ENCODE peak calls at places on chromosomes 2 and 18, in eight cellular contexts. One of them, this sample, is unnamed.

GRCh38 chr2:74572178-74572925 is 17.8 kb downstream of the DOK1 start:
- DNase-seq in body of pancreas: no peak
- DNase-seq in brain microvascular endothelial cell: no peak
- DNase-seq in neural progenitor cell: no peak
- DNase-seq in A549: no peak
- DNase-seq in uterus: no peak
- DNase-seq in K562: peak
- DNase-seq in cardiac muscle cell: no peak
- DNase-seq in this sample: no peak

GRCh38 chr2:133362061-133362476 is 206.2 kb downstream of the NCKAP5 start:
- DNase-seq in body of pancreas: no peak
- DNase-seq in brain microvascular endothelial cell: peak
- DNase-seq in neural progenitor cell: no peak
- DNase-seq in A549: peak
- DNase-seq in uterus: no peak
- DNase-seq in K562: no peak
- DNase-seq in cardiac muscle cell: no peak
- DNase-seq in this sample: peak

GRCh38 chr2:45533771-45534170 is 77.3 kb downstream of the SRBD1 start:
- DNase-seq in body of pancreas: no peak
- DNase-seq in brain microvascular endothelial cell: no peak
- DNase-seq in neural progenitor cell: no peak
- DNase-seq in A549: no peak
- DNase-seq in uterus: no peak
- DNase-seq in K562: no peak
- DNase-seq in cardiac muscle cell: no peak
- DNase-seq in this sample: no peak

GRCh38 chr2:117190856-117191255 is 623.6 kb upstream of the DDX18 start:
- DNase-seq in body of pancreas: no peak
- DNase-seq in brain microvascular endothelial cell: no peak
- DNase-seq in neural progenitor cell: no peak
- DNase-seq in A549: no peak
- DNase-seq in uterus: no peak
- DNase-seq in K562: no peak
- DNase-seq in cardiac muscle cell: no peak
- DNase-seq in this sample: no peak

GRCh38 chr2:109638807-109639206 is 24.6 kb downstream of the SOWAHC start:
- DNase-seq in body of pancreas: peak
- DNase-seq in brain microvascular endothelial cell: peak
- DNase-seq in neural progenitor cell: no peak
- DNase-seq in A549: no peak
- DNase-seq in uterus: no peak
- DNase-seq in K562: no peak
- DNase-seq in cardiac muscle cell: no peak
- DNase-seq in this sample: no peak

GRCh38 chr2:181120625-181121024 is 140.2 kb downstream of the UBE2E3 start:
- DNase-seq in body of pancreas: no peak
- DNase-seq in brain microvascular endothelial cell: no peak
- DNase-seq in neural progenitor cell: no peak
- DNase-seq in A549: no peak
- DNase-seq in uterus: no peak
- DNase-seq in K562: no peak
- DNase-seq in cardiac muscle cell: no peak
- DNase-seq in this sample: no peak

GRCh38 chr2:152062130-152063091 is 36.4 kb downstream of the CACNB4 start:
- DNase-seq in body of pancreas: no peak
- DNase-seq in brain microvascular endothelial cell: peak
- DNase-seq in neural progenitor cell: no peak
- DNase-seq in A549: peak
- DNase-seq in uterus: peak
- DNase-seq in K562: no peak
- DNase-seq in cardiac muscle cell: no peak
- DNase-seq in this sample: peak

GRCh38 chr18:79246309-79247108 is 149.2 kb upstream of the NFATC1 start:
- DNase-seq in body of pancreas: peak
- DNase-seq in brain microvascular endothelial cell: peak
- DNase-seq in neural progenitor cell: peak
- DNase-seq in A549: peak
- DNase-seq in uterus: peak
- DNase-seq in K562: peak
- DNase-seq in cardiac muscle cell: peak
- DNase-seq in this sample: peak

GRCh38 chr18:10057808-10058791 is 144.3 kb downstream of the VAPA start:
- DNase-seq in body of pancreas: peak
- DNase-seq in brain microvascular endothelial cell: peak
- DNase-seq in neural progenitor cell: no peak
- DNase-seq in A549: peak
- DNase-seq in uterus: peak
- DNase-seq in K562: no peak
- DNase-seq in cardiac muscle cell: no peak
- DNase-seq in this sample: peak

GRCh38 chr2:2083113-2083757 is 247.8 kb downstream of the MYT1L start:
- DNase-seq in body of pancreas: peak
- DNase-seq in brain microvascular endothelial cell: no peak
- DNase-seq in neural progenitor cell: no peak
- DNase-seq in A549: no peak
- DNase-seq in uterus: no peak
- DNase-seq in K562: no peak
- DNase-seq in cardiac muscle cell: no peak
- DNase-seq in this sample: no peak

GRCh38 chr2:129240061-129240460 is 739.4 kb upstream of the RAB6C start:
- DNase-seq in body of pancreas: no peak
- DNase-seq in brain microvascular endothelial cell: no peak
- DNase-seq in neural progenitor cell: no peak
- DNase-seq in A549: no peak
- DNase-seq in uterus: no peak
- DNase-seq in K562: no peak
- DNase-seq in cardiac muscle cell: no peak
- DNase-seq in this sample: no peak

GRCh38 chr18:66582151-66582550 is 21.7 kb downstream of the CDH19 start:
- DNase-seq in body of pancreas: no peak
- DNase-seq in brain microvascular endothelial cell: no peak
- DNase-seq in neural progenitor cell: no peak
- DNase-seq in A549: no peak
- DNase-seq in uterus: no peak
- DNase-seq in K562: no peak
- DNase-seq in cardiac muscle cell: no peak
- DNase-seq in this sample: no peak

GRCh38 chr2:152562208-152562884 is 154.9 kb downstream of the PRPF40A start:
- DNase-seq in body of pancreas: no peak
- DNase-seq in brain microvascular endothelial cell: no peak
- DNase-seq in neural progenitor cell: no peak
- DNase-seq in A549: no peak
- DNase-seq in uterus: no peak
- DNase-seq in K562: no peak
- DNase-seq in cardiac muscle cell: no peak
- DNase-seq in this sample: no peak

GRCh38 chr2:27537287-27537686 is 40.6 kb downstream of the GCKR start:
- DNase-seq in body of pancreas: no peak
- DNase-seq in brain microvascular endothelial cell: no peak
- DNase-seq in neural progenitor cell: no peak
- DNase-seq in A549: no peak
- DNase-seq in uterus: no peak
- DNase-seq in K562: peak
- DNase-seq in cardiac muscle cell: no peak
- DNase-seq in this sample: no peak

GRCh38 chr2:62568983-62569837 is 63.2 kb upstream of the TMEM17 start:
- DNase-seq in body of pancreas: no peak
- DNase-seq in brain microvascular endothelial cell: no peak
- DNase-seq in neural progenitor cell: no peak
- DNase-seq in A549: peak
- DNase-seq in uterus: no peak
- DNase-seq in K562: no peak
- DNase-seq in cardiac muscle cell: peak
- DNase-seq in this sample: no peak

GRCh38 chr2:2681611-2682295 is 350.7 kb upstream of the MYT1L start:
- DNase-seq in body of pancreas: no peak
- DNase-seq in brain microvascular endothelial cell: no peak
- DNase-seq in neural progenitor cell: no peak
- DNase-seq in A549: no peak
- DNase-seq in uterus: no peak
- DNase-seq in K562: no peak
- DNase-seq in cardiac muscle cell: no peak
- DNase-seq in this sample: no peak

GRCh38 chr2:239936838-239937581 is 88.1 kb downstream of the NDUFA10 start:
- DNase-seq in body of pancreas: no peak
- DNase-seq in brain microvascular endothelial cell: no peak
- DNase-seq in neural progenitor cell: no peak
- DNase-seq in A549: no peak
- DNase-seq in uterus: peak
- DNase-seq in K562: no peak
- DNase-seq in cardiac muscle cell: no peak
- DNase-seq in this sample: no peak

GRCh38 chr2:109594246-109594900 is 19.4 kb downstream of the SEPTIN10 start:
- DNase-seq in body of pancreas: no peak
- DNase-seq in brain microvascular endothelial cell: no peak
- DNase-seq in neural progenitor cell: no peak
- DNase-seq in A549: no peak
- DNase-seq in uterus: no peak
- DNase-seq in K562: no peak
- DNase-seq in cardiac muscle cell: no peak
- DNase-seq in this sample: peak

GRCh38 chr18:37778417-37779165 is 213.0 kb upstream of the CELF4 start:
- DNase-seq in body of pancreas: peak
- DNase-seq in brain microvascular endothelial cell: peak
- DNase-seq in neural progenitor cell: peak
- DNase-seq in A549: peak
- DNase-seq in uterus: no peak
- DNase-seq in K562: peak
- DNase-seq in cardiac muscle cell: peak
- DNase-seq in this sample: peak
- TF ChIP-seq CTCF in body of pancreas: peak
- TF ChIP-seq CTCF in brain microvascular endothelial cell: peak
- TF ChIP-seq CTCF in neural progenitor cell: peak
- TF ChIP-seq CTCF in A549: peak
- TF ChIP-seq CTCF in uterus: no peak
- TF ChIP-seq CTCF in K562: peak
- TF ChIP-seq CTCF in cardiac muscle cell: peak
- TF ChIP-seq CTCF in this sample: peak

DNA sequence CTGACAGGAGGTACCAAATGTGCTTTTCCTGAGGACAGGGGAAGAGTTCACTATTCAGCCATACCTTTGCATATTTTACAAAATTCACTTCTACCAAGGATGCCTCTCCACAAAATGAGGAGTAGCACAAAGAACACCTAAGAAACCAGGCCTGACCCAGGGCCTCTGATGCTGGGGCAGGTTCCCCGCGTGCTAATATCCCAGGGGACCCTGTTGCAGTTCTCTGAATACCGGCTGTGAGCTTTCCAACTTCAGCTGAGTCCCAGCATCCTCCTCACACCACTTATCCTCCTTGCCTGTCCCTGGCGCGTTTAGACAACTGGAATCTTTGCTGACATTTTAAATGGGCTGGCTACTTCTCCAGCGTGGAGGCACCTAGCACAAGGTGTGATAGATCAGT is 142.3 kb downstream of the BCL2 start:
- DNase-seq in body of pancreas: no peak
- DNase-seq in brain microvascular endothelial cell: no peak
- DNase-seq in neural progenitor cell: no peak
- DNase-seq in A549: no peak
- DNase-seq in uterus: no peak
- DNase-seq in K562: no peak
- DNase-seq in cardiac muscle cell: no peak
- DNase-seq in this sample: no peak
- H3K27ac ChIP-seq in body of pancreas: peak
- H3K27ac ChIP-seq in brain microvascular endothelial cell: no peak
- H3K27ac ChIP-seq in neural progenitor cell: no peak
- H3K27ac ChIP-seq in A549: no peak
- H3K27ac ChIP-seq in uterus: peak
- H3K27ac ChIP-seq in K562: no peak
- H3K27ac ChIP-seq in cardiac muscle cell: no peak
- H3K27ac ChIP-seq in this sample: no peak

DNA sequence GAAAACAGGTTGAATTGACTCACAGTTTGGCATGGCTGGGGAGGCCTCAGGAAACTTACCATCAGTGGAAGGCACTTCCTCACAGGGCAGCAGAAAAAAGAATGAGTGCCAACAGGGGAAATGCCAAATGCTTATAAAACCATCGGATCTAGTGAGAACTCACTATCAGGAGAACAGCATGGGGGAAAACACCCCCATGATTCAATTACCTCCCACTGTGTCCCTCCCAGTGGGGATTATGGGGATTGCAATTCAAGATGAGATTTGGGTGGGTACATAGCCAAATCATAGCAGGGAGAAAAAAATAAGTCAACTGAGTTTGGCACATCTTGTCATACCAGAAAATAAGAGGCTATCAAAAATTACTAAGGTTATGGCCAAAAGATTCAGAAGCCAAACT is 96.3 kb downstream of the TRIP12 start:
- DNase-seq in body of pancreas: no peak
- DNase-seq in brain microvascular endothelial cell: no peak
- DNase-seq in neural progenitor cell: no peak
- DNase-seq in A549: no peak
- DNase-seq in uterus: no peak
- DNase-seq in K562: no peak
- DNase-seq in cardiac muscle cell: no peak
- DNase-seq in this sample: no peak
- TF ChIP-seq CTCF in body of pancreas: no peak
- TF ChIP-seq CTCF in brain microvascular endothelial cell: peak
- TF ChIP-seq CTCF in neural progenitor cell: peak
- TF ChIP-seq CTCF in A549: no peak
- TF ChIP-seq CTCF in uterus: no peak
- TF ChIP-seq CTCF in K562: no peak
- TF ChIP-seq CTCF in cardiac muscle cell: no peak
- TF ChIP-seq CTCF in this sample: no peak

GRCh38 chr2:96072746-96073145 is 38.0 kb upstream of the GPAT2 start:
- DNase-seq in body of pancreas: no peak
- DNase-seq in brain microvascular endothelial cell: no peak
- DNase-seq in neural progenitor cell: no peak
- DNase-seq in A549: no peak
- DNase-seq in uterus: no peak
- DNase-seq in K562: no peak
- DNase-seq in cardiac muscle cell: no peak
- DNase-seq in this sample: no peak

GRCh38 chr2:96073170-96073775 is 38.6 kb upstream of the GPAT2 start:
- DNase-seq in body of pancreas: no peak
- DNase-seq in brain microvascular endothelial cell: no peak
- DNase-seq in neural progenitor cell: no peak
- DNase-seq in A549: no peak
- DNase-seq in uterus: no peak
- DNase-seq in K562: no peak
- DNase-seq in cardiac muscle cell: no peak
- DNase-seq in this sample: no peak

GRCh38 chr2:96075199-96075771 is 40.6 kb upstream of the GPAT2 start:
- DNase-seq in body of pancreas: no peak
- DNase-seq in brain microvascular endothelial cell: no peak
- DNase-seq in neural progenitor cell: no peak
- DNase-seq in A549: no peak
- DNase-seq in uterus: no peak
- DNase-seq in K562: no peak
- DNase-seq in cardiac muscle cell: no peak
- DNase-seq in this sample: no peak

DNA sequence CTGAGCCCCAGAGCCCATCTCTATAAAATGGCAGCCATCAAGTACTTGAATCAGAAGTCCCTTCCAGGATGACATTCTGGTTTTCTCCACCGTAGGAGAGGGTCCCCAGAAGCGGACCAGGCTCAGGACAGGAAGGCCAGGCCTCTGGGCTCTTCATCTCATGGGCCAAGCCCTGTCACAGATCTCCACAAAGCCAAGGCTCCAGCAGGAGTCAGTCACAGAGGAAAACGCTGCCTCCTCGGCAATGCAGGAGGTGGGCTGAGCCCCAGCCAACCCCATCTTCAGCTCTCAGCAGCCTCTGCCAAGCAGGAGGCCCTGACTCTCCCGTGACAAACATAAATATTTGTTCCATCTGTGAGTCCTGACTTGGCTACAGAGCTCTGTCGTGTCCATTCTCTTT is 39.4 kb upstream of the GPAT2 start:
- DNase-seq in body of pancreas: no peak
- DNase-seq in brain microvascular endothelial cell: no peak
- DNase-seq in neural progenitor cell: no peak
- DNase-seq in A549: no peak
- DNase-seq in uterus: no peak
- DNase-seq in K562: no peak
- DNase-seq in cardiac muscle cell: no peak
- DNase-seq in this sample: no peak
- H3K27ac ChIP-seq in body of pancreas: no peak
- H3K27ac ChIP-seq in brain microvascular endothelial cell: no peak
- H3K27ac ChIP-seq in neural progenitor cell: no peak
- H3K27ac ChIP-seq in A549: no peak
- H3K27ac ChIP-seq in uterus: no peak
- H3K27ac ChIP-seq in K562: no peak
- H3K27ac ChIP-seq in cardiac muscle cell: no peak
- H3K27ac ChIP-seq in this sample: no peak

This sample was measured in RWPE1.